ENCODE peak calls at places on chromosome 2, in seven cellular contexts. V, C, A, F, J, Y and Z are unnamed samples.

GRCh38 chr2:85797959-85798358 is 44.2 kb downstream of the ATOH8 start:
- DNase-seq in V (no peak), C (no peak), A (no peak), F (no peak), J (no peak), Y (peak; percentile 76), Z (peak; percentile 72)

GRCh38 chr2:199228887-199229819 is 228.6 kb downstream of the SATB2 start:
- DNase-seq in V (no peak), C (no peak), A (no peak), F (no peak), J (peak; percentile 21), Y (no peak), Z (peak; percentile 54)

GRCh38 chr2:65856928-65857327 is 424.5 kb upstream of the SPRED2 start:
- DNase-seq in V (no peak), C (no peak), A (no peak), F (no peak), J (no peak), Y (no peak), Z (no peak)

GRCh38 chr2:25323042-25323514 is 18.6 kb downstream of the DNMT3A start:
- DNase-seq in V (no peak), C (peak; percentile 29), A (peak; percentile 66), F (peak; percentile 66), J (no peak), Y (no peak), Z (no peak)

GRCh38 chr2:71313016-71313766 is 18.4 kb upstream of the ZNF638 start:
- DNase-seq in V (no peak), C (no peak), A (no peak), F (no peak), J (no peak), Y (no peak), Z (no peak)

GRCh38 chr2:139704606-139705005 is 924.4 kb upstream of the NXPH2 start:
- DNase-seq in V (no peak), C (no peak), A (no peak), F (no peak), J (no peak), Y (no peak), Z (no peak)

GRCh38 chr2:205747827-205748386 is 65.6 kb downstream of the NRP2 start:
- DNase-seq in V (no peak), C (no peak), A (no peak), F (no peak), J (no peak), Y (no peak), Z (no peak)

GRCh38 chr2:30341500-30342267 is 105.4 kb upstream of the LCLAT1 start:
- DNase-seq in V (no peak), C (no peak), A (no peak), F (no peak), J (no peak), Y (no peak), Z (no peak)

GRCh38 chr2:31031132-31031706 is 107.0 kb downstream of the GALNT14 start:
- DNase-seq in V (no peak), C (no peak), A (no peak), F (no peak), J (peak; percentile 44), Y (no peak), Z (no peak)

GRCh38 chr2:239826786-239827510 is 198.2 kb downstream of the NDUFA10 start:
- DNase-seq in V (no peak), C (no peak), A (no peak), F (peak; percentile 29), J (no peak), Y (peak; percentile 27), Z (no peak)

GRCh38 chr2:114089636-114090325 is 199.9 kb downstream of the ACTR3 start:
- DNase-seq in V (no peak), C (no peak), A (no peak), F (no peak), J (no peak), Y (no peak), Z (no peak)

GRCh38 chr2:157785200-157785599 is 90.9 kb downstream of the ACVR1 start:
- DNase-seq in V (no peak), C (no peak), A (no peak), F (no peak), J (no peak), Y (peak; percentile 30), Z (peak; percentile 82)

GRCh38 chr2:43360137-43360536 is 133.7 kb upstream of the ZFP36L2 start:
- DNase-seq in V (no peak), C (no peak), A (no peak), F (no peak), J (no peak), Y (no peak), Z (no peak)

GRCh38 chr2:32905270-32905669 is 41.5 kb upstream of the LTBP1 start:
- DNase-seq in V (no peak), C (no peak), A (no peak), F (no peak), J (no peak), Y (no peak), Z (no peak)

GRCh38 chr2:128342550-128342949 is 23.9 kb upstream of the HS6ST1 start:
- DNase-seq in V (no peak), C (no peak), A (no peak), F (no peak), J (no peak), Y (no peak), Z (no peak)

GRCh38 chr2:223051580-223052375 is at the start of gene KCNE4:
- DNase-seq in V (no peak), C (no peak), A (no peak), F (no peak), J (no peak), Y (no peak), Z (peak; percentile 72)

GRCh38 chr2:120955427-120955826 is 219.8 kb downstream of the GLI2 start:
- DNase-seq in V (no peak), C (no peak), A (no peak), F (no peak), J (no peak), Y (no peak), Z (no peak)